ENCODE peak calls at places on chromosomes 7 and 10, in four cellular contexts. L is IMR-90, T is H9, H is H1. G is an unnamed sample.

GRCh38 chr7:153521370-153521769 is 530.8 kb upstream of the DPP6 start:
- DNase-seq in L (no peak), T (no peak), H (no peak), G (no peak)

GRCh38 chr7:157995815-157996214 is 591.8 kb downstream of the PTPRN2 start:
- DNase-seq in L (no peak), T (no peak), H (no peak), G (no peak)

GRCh38 chr7:82740246-82740848 is 296.8 kb upstream of the CACNA2D1 start:
- DNase-seq in L (peak), T (peak), H (peak), G (peak)

GRCh38 chr10:5942471-5942870 is 34.9 kb downstream of the IL15RA start:
- DNase-seq in L (no peak), T (no peak), H (no peak), G (no peak)

GRCh38 chr7:72781161-72781560 is 46.8 kb downstream of the TYW1B start:
- DNase-seq in L (no peak), T (no peak), H (no peak), G (peak)

GRCh38 chr7:151837285-151838042 is 39.5 kb downstream of the PRKAG2 start:
- DNase-seq in L (no peak), T (peak), H (no peak), G (peak)

GRCh38 chr7:114647518-114647917 is 232.9 kb downstream of the FOXP2 start:
- DNase-seq in L (no peak), T (no peak), H (no peak), G (no peak)

GRCh38 chr10:2575460-2575859 is 491.9 kb upstream of the PFKP start:
- DNase-seq in L (no peak), T (no peak), H (no peak), G (peak)

GRCh38 chr10:97853006-97853405 is 3.4 kb downstream of the GOLGA7B start:
- DNase-seq in L (no peak), T (no peak), H (no peak), G (no peak)

GRCh38 chr10:124224331-124225028 is 131.1 kb upstream of the CHST15 start:
- DNase-seq in L (no peak), T (no peak), H (no peak), G (no peak)

GRCh38 chr10:17256627-17257026 is 28.6 kb downstream of the VIM start:
- DNase-seq in L (no peak), T (no peak), H (no peak), G (no peak)

GRCh38 chr10:31706464-31706863 is 222.2 kb downstream of the ARHGAP12 start:
- DNase-seq in L (no peak), T (no peak), H (no peak), G (no peak)

GRCh38 chr7:51639661-51640340 is 323.2 kb upstream of the COBL start:
- DNase-seq in L (no peak), T (no peak), H (no peak), G (no peak)
- H4K5ac ChIP-seq in L (no peak), T (no peak), H (no peak), G (no peak)

DNA sequence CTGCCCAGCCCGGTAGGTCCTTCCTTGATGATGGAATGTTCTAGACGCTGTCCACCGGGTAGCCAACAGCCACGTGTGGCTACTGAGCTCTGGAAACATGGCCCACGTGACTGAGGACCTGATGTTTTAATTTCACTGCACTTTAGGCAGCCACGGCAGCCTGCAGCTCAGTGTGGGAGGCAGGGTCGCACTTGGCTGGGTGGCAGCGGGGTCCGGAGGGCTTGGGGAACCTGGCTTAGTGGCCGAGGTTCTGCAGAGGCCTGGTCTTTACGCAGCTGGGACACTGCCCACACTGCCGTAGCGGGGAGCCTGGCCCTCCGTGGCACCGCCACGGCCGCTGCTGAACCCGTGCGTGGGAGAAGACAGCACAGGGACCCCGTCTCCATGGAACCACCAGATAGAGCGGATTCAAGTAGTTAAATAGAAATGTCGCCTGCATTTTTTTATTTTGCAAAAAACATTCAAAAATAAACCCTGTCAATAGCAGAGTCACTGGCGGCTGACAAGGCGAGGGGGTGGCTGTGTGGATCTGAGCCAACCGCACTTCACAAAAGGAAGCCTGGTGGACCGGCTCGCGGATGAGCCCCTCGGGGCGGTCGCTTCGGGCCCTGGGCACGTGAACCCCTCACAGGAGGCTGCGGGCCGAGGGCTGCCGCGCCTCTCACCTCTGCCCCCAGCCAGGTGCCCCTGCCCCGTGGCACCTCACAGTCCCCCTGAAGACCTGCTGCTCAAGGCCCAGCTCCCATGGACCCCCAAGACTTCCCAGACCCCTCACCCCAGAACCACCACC is 25.6 kb upstream of the UTF1 start:
- DNase-seq in L (no peak), T (no peak), H (no peak), G (no peak)
- H3K4ac ChIP-seq in L (no peak), T (no peak), H (no peak), G (no peak)

DNA sequence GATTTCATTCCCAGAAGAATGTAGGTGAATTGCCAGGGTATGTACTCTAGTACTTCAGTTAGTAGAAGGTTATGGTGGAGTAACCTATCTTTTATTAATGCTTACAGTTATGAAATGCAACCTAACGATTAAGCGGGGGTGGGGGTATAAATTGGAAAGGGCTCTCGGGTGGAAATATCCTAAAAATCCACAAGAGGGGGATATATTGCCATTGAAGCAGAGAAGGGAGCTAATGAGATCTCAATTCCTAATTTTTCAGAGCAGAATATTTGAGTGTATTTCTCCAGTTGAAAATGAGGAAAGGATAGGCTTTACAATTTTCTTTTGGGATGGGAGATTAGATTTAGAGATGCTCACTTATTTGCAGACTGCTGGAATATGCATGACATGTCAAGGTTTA is 90.8 kb downstream of the DNAJB9 start:
- DNase-seq in L (peak), T (no peak), H (no peak), G (peak)
- H4K5ac ChIP-seq in L (no peak), T (no peak), H (no peak), G (no peak)

GRCh38 chr10:115772606-115773005 is 500.4 kb downstream of the GFRA1 start:
- DNase-seq in L (peak), T (no peak), H (no peak), G (no peak)

GRCh38 chr10:115773832-115774231 is 499.2 kb downstream of the GFRA1 start:
- DNase-seq in L (no peak), T (no peak), H (no peak), G (no peak)

GRCh38 chr10:115771755-115772154 is 501.3 kb downstream of the GFRA1 start:
- DNase-seq in L (no peak), T (no peak), H (no peak), G (no peak)

GRCh38 chr10:115777646-115778045 is 495.4 kb downstream of the GFRA1 start:
- DNase-seq in L (no peak), T (no peak), H (no peak), G (no peak)

DNA sequence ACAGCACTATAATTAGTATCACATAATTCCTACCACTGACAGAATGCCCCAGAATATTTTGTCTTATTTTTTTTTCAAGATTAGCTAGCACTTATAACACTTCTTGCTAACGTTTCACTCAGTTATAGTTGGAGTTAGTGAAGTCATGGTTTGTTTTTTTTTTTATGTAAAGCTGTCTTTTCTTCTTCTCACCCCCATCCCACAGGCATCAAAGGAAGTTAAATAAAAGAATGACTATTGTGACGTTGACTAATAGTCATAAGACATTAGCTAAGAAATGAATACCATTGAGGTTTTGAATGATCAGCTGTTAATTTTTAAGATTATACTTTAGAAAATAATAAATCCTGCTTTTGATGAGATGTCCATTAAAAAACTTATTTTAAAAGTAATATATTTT is 498.3 kb downstream of the GFRA1 start:
- DNase-seq in L (no peak), T (no peak), H (no peak), G (no peak)
- H3K4ac ChIP-seq in L (no peak), T (no peak), H (no peak), G (no peak)

G was measured in mesendoderm.